ENCODE peak calls at places on chromosomes 5 and 9, in four cellular contexts. B is retina, S is LoVo, F is heart left ventricle. K is an unnamed sample.

GRCh38 chr5:168528521-168529360 is at the start of gene FBLL1:
- DNase-seq in B (peak; percentile 76), S (no peak), F (peak; percentile 29), K (peak; percentile 27)

GRCh38 chr9:33114746-33115145 is 38.3 kb upstream of the SMU1 start:
- DNase-seq in B (no peak), S (no peak), F (no peak), K (no peak)

GRCh38 chr5:179731791-179732411 is 721 bp upstream of the MAML1 start:
- DNase-seq in B (no peak), S (peak; percentile 26), F (peak; percentile 25), K (no peak)

GRCh38 chr5:53927668-53928247 is 367.3 kb downstream of the NDUFS4 start:
- DNase-seq in B (no peak), S (no peak), F (no peak), K (no peak)

GRCh38 chr5:39177629-39177959 is 41.8 kb downstream of the FYB1 start:
- DNase-seq in B (no peak), S (no peak), F (no peak), K (no peak)

GRCh38 chr5:179488464-179488863 is 61.9 kb upstream of the RUFY1 start:
- DNase-seq in B (no peak), S (no peak), F (no peak), K (no peak)

GRCh38 chr5:83055166-83055565 is 22.0 kb downstream of the TMEM167A start:
- DNase-seq in B (no peak), S (no peak), F (no peak), K (no peak)

GRCh38 chr5:17694401-17694800 is 60.1 kb downstream of the TAF11L14 start:
- DNase-seq in B (no peak), S (no peak), F (no peak), K (no peak)

GRCh38 chr9:37910271-37910670 is 6.3 kb upstream of the SLC25A51 start:
- DNase-seq in B (no peak), S (no peak), F (no peak), K (no peak)

GRCh38 chr9:88433583-88434240 is 45.5 kb downstream of the SPIN1 start:
- DNase-seq in B (no peak), S (no peak), F (no peak), K (peak; percentile 26)

GRCh38 chr9:137028281-137029057 is 432 bp upstream of the ABCA2 start:
- DNase-seq in B (peak; percentile 78), S (peak; percentile 81), F (peak; percentile 78), K (peak; percentile 43)

GRCh38 chr9:93657331-93658111 is 81.1 kb downstream of the PHF2 start:
- DNase-seq in B (no peak), S (no peak), F (peak; percentile 11), K (no peak)

GRCh38 chr5:153783278-153783677 is 255.4 kb downstream of the FAM114A2 start:
- DNase-seq in B (no peak), S (no peak), F (no peak), K (no peak)

GRCh38 chr9:4984171-4984570 is 901 bp upstream of the JAK2 start:
- DNase-seq in B (no peak), S (peak; percentile 29), F (no peak), K (no peak)

GRCh38 chr9:135827301-135827700 is 80.0 kb downstream of the CAMSAP1 start:
- DNase-seq in B (no peak), S (no peak), F (no peak), K (no peak)

GRCh38 chr5:102843997-102844396 is 88.9 kb downstream of the PAM start:
- DNase-seq in B (no peak), S (no peak), F (no peak), K (no peak)

GRCh38 chr9:129026442-129027223 is 1.5 kb downstream of the SH3GLB2 start:
- DNase-seq in B (peak; percentile 47), S (no peak), F (no peak), K (no peak)

GRCh38 chr9:127522727-127523126 is 71.4 kb downstream of the LRSAM1 start:
- DNase-seq in B (no peak), S (no peak), F (no peak), K (no peak)

GRCh38 chr5:8685704-8686103 is 816.8 kb downstream of the MTRR start:
- DNase-seq in B (no peak), S (no peak), F (no peak), K (peak; percentile 6)

GRCh38 chr9:114960276-114960675 is 29.9 kb upstream of the TNFSF8 start:
- DNase-seq in B (no peak), S (no peak), F (no peak), K (no peak)

GRCh38 chr5:32030686-32031478 is 143.2 kb downstream of the GOLPH3 start:
- DNase-seq in B (no peak), S (no peak), F (no peak), K (no peak)

GRCh38 chr5:134592141-134592746 is 40.4 kb downstream of the SAR1B start:
- DNase-seq in B (no peak), S (peak; percentile 30), F (no peak), K (no peak)

GRCh38 chr9:112884721-112885120 is 6.0 kb downstream of the SLC46A2 start:
- DNase-seq in B (no peak), S (no peak), F (no peak), K (no peak)

GRCh38 chr9:105295151-105295550 is 50.7 kb downstream of the SLC44A1 start:
- DNase-seq in B (no peak), S (no peak), F (no peak), K (no peak)

GRCh38 chr9:36091028-36091953 is 45.2 kb upstream of the GLIPR2 start:
- DNase-seq in B (no peak), S (no peak), F (peak; percentile 40), K (peak; percentile 91)

GRCh38 chr5:95384485-95385213 is 6.5 kb upstream of the FAM81B start:
- DNase-seq in B (no peak), S (no peak), F (no peak), K (no peak)